ENCODE peak calls at places on chromosomes 7 and 10, in six cellular contexts. N is IMR-90, I is body of pancreas, Z is breast epithelium, T is lower leg skin, J is ovary. D is an unnamed sample.

GRCh38 chr7:143008007-143008901 is 18.7 kb downstream of the OR9A2 start:
- DNase-seq in N (peak; percentile 41), I (peak; percentile 81), Z (peak; percentile 72), T (peak; percentile 77), J (peak; percentile 62), D (peak; percentile 81)

GRCh38 chr7:148953676-148954075 is 69.6 kb upstream of the EZH2 start:
- DNase-seq in N (no peak), I (no peak), Z (no peak), T (no peak), J (no peak), D (no peak)

GRCh38 chr10:124744047-124744687 is at the start of gene FAM53B:
- DNase-seq in N (peak; percentile 72), I (peak; percentile 84), Z (no peak), T (no peak), J (peak; percentile 84), D (peak; percentile 82)

GRCh38 chr10:24771943-24772747 is 48.5 kb upstream of the ARHGAP21 start:
- DNase-seq in N (peak; percentile 46), I (no peak), Z (no peak), T (no peak), J (no peak), D (peak; percentile 29)

GRCh38 chr10:132606536-132607316 is 69.1 kb downstream of the INPP5A start:
- DNase-seq in N (peak; percentile 49), I (no peak), Z (no peak), T (no peak), J (peak; percentile 84), D (peak; percentile 86)

GRCh38 chr7:23012797-23013714 is 874 bp downstream of the HYCC1 start:
- DNase-seq in N (no peak), I (no peak), Z (no peak), T (no peak), J (peak; percentile 36), D (peak; percentile 32)

GRCh38 chr10:13890617-13891541 is 304.1 kb downstream of the PRPF18 start:
- DNase-seq in N (peak; percentile 52), I (peak; percentile 50), Z (no peak), T (no peak), J (no peak), D (peak; percentile 47)

GRCh38 chr10:7583626-7584025 is 83.1 kb downstream of the ITIH5 start:
- DNase-seq in N (no peak), I (no peak), Z (no peak), T (no peak), J (no peak), D (peak; percentile 11)

GRCh38 chr7:124566576-124566975 is 199.0 kb downstream of the GPR37 start:
- DNase-seq in N (peak; percentile 45), I (peak; percentile 29), Z (peak; percentile 78), T (no peak), J (no peak), D (no peak)

GRCh38 chr10:119020627-119020946 is 8.9 kb upstream of the NANOS1 start:
- DNase-seq in N (peak; percentile 24), I (no peak), Z (no peak), T (no peak), J (no peak), D (no peak)

GRCh38 chr7:57181281-57181680 is 49.0 kb upstream of the ZNF479 start:
- DNase-seq in N (no peak), I (no peak), Z (no peak), T (no peak), J (no peak), D (no peak)

GRCh38 chr10:68560201-68560915 is at the start of gene TET1:
- DNase-seq in N (peak; percentile 59), I (peak; percentile 53), Z (no peak), T (peak; percentile 23), J (peak; percentile 57), D (peak; percentile 25)

GRCh38 chr10:117621795-117622420 is 79.4 kb downstream of the EMX2 start:
- DNase-seq in N (no peak), I (no peak), Z (no peak), T (no peak), J (no peak), D (no peak)

GRCh38 chr7:44674381-44674780 is 68.0 kb downstream of the OGDH start:
- DNase-seq in N (no peak), I (no peak), Z (no peak), T (no peak), J (no peak), D (peak; percentile 11)

GRCh38 chr10:121138112-121138860 is 287.1 kb downstream of the WDR11 start:
- DNase-seq in N (no peak), I (no peak), Z (no peak), T (no peak), J (no peak), D (no peak)

GRCh38 chr10:98045785-98046389 is 15.5 kb upstream of the CRTAC1 start:
- DNase-seq in N (peak; percentile 40), I (peak; percentile 57), Z (no peak), T (peak; percentile 25), J (no peak), D (peak; percentile 62)

GRCh38 chr10:6053816-6054581 is 8.2 kb downstream of the IL2RA start:
- DNase-seq in N (no peak), I (peak; percentile 62), Z (no peak), T (peak; percentile 28), J (peak; percentile 30), D (peak; percentile 61)

GRCh38 chr10:60989400-60989876 is 45.5 kb upstream of the RHOBTB1 start:
- DNase-seq in N (no peak), I (no peak), Z (no peak), T (no peak), J (no peak), D (no peak)

GRCh38 chr10:133230023-133230319 is at the start of gene UTF1:
- DNase-seq in N (no peak), I (no peak), Z (no peak), T (no peak), J (no peak), D (no peak)

GRCh38 chr10:130491698-130492050 is 355.5 kb downstream of the GLRX3 start:
- DNase-seq in N (no peak), I (no peak), Z (no peak), T (no peak), J (no peak), D (no peak)

GRCh38 chr7:30971840-30972563 is 8.2 kb downstream of the GHRHR start:
- DNase-seq in N (no peak), I (no peak), Z (no peak), T (peak; percentile 3), J (no peak), D (peak; percentile 49)

GRCh38 chr10:70508912-70509366 is 30.4 kb downstream of the PALD1 start:
- DNase-seq in N (peak; percentile 28), I (peak; percentile 42), Z (no peak), T (no peak), J (no peak), D (peak; percentile 64)

GRCh38 chr10:86285136-86285790 is 81.3 kb downstream of the GRID1 start:
- DNase-seq in N (no peak), I (no peak), Z (peak; percentile 13), T (no peak), J (no peak), D (no peak)

GRCh38 chr10:82922046-82922445 is 1047.1 kb downstream of the NRG3 start:
- DNase-seq in N (no peak), I (no peak), Z (no peak), T (no peak), J (no peak), D (no peak)

GRCh38 chr10:25758041-25758457 is 176.0 kb upstream of the MYO3A start:
- DNase-seq in N (no peak), I (peak; percentile 52), Z (no peak), T (no peak), J (no peak), D (no peak)

GRCh38 chr10:100993986-100994708 is 5.5 kb upstream of the LZTS2 start:
- DNase-seq in N (peak; percentile 45), I (no peak), Z (no peak), T (no peak), J (peak; percentile 37), D (no peak)

GRCh38 chr7:81370857-81371256 is 399.0 kb downstream of the HGF start:
- DNase-seq in N (peak; percentile 21), I (no peak), Z (no peak), T (no peak), J (no peak), D (no peak)

DNA sequence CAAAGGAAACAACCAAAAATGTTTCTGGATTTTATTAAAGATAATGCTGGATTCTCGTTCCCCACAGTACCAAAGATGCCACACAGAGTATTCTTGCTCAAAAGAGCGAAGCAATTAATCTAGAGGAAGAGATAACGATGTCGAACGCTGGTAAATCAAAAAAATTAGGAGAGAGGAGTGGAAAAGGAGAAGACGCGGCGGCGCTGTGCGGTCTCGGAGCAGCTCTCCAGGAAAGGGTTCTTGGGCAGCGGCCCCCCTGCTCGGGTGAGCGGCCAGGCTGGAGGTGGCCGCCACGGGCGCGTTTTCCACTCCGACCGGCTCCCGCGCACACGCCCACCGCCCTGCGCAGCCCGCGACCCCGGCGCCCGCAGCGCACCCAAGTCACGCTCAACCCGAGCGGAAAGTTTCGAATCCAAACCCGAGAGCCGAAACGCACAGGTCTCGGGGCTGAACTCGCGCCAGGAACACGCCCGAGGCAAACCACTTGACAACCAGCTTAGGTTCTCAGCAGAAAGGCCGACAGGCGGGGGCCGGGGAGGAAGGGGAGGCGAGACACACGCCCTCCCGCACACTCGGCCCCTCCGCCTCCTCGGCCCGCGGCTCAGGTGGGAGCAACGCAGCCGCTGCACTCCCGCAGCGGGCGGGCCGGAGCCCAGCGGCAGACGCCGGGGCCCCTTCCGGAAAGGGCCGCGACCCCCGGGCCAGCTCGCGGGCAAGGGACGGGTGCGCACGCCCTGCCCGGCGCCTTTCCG is 924 bp downstream of the SRPK2 start:
- DNase-seq in N (peak; percentile 28), I (peak; percentile 61), Z (peak; percentile 30), T (peak; percentile 29), J (peak; percentile 61), D (peak; percentile 52)
- TF ChIP-seq POLR2A in N (no peak), I (no peak), Z (no peak), T (no peak), J (no peak), D (no peak)

GRCh38 chr7:78121878-78122277 is 323.3 kb downstream of the PHTF2 start:
- DNase-seq in N (no peak), I (no peak), Z (no peak), T (no peak), J (no peak), D (no peak)
- H3K4me3 ChIP-seq in N (no peak overlapping the region), I (no peak overlapping the region), Z (no peak overlapping the region), T (no peak overlapping the region), J (no peak overlapping the region), D (no peak overlapping the region)

GRCh38 chr10:91163709-91164474 is 56.6 kb upstream of the PCGF5 start:
- DNase-seq in N (peak; percentile 93), I (peak; percentile 81), Z (peak; percentile 70), T (peak; percentile 48), J (peak; percentile 83), D (peak; percentile 90)
- TF ChIP-seq POLR2A in N (peak; percentile 72), I (peak; percentile 67), Z (no peak), T (no peak), J (peak; percentile 37), D (no peak)

GRCh38 chr7:1670894-1671875 is 1.1 kb downstream of the ELFN1 start:
- DNase-seq in N (no peak), I (no peak), Z (no peak), T (no peak), J (peak; percentile 8), D (no peak)
- H3K4me3 ChIP-seq in N (peak overlapping the region; percentile 37), I (no peak overlapping the region), Z (no peak overlapping the region), T (no peak overlapping the region), J (no peak overlapping the region), D (no peak overlapping the region)

D was measured in adrenal gland.